ENCODE peak calls at places on chromosomes 11 and 22, in seven cellular contexts. X is HCT116, E is SK-N-SH, K is K562, Z is H1, O is HepG2, H is GM12878. B is an unnamed sample.

GRCh38 chr11:65316311-65316978 is 1.8 kb downstream of the CDC42EP2 start:
- DNase-seq in X (no peak), E (no peak), K (no peak), Z (no peak), O (no peak), H (no peak), B (no peak)

GRCh38 chr11:21446939-21447590 is 745.8 kb upstream of the ANO5 start:
- DNase-seq in X (no peak), E (no peak), K (no peak), Z (no peak), O (no peak), H (no peak), B (no peak)

GRCh38 chr11:8719260-8720190 is 36.9 kb downstream of the RPL27A start:
- DNase-seq in X (peak; percentile 76), E (no peak), K (no peak), Z (no peak), O (peak; percentile 48), H (no peak), B (no peak)

GRCh38 chr11:7603031-7603781 is 70.1 kb downstream of the CYB5R2 start:
- DNase-seq in X (no peak), E (no peak), K (no peak), Z (no peak), O (no peak), H (no peak), B (no peak)

GRCh38 chr11:60389279-60389910 is 6.9 kb upstream of the MS4A14 start:
- DNase-seq in X (no peak), E (no peak), K (no peak), Z (no peak), O (no peak), H (peak; percentile 71), B (no peak)

GRCh38 chr11:46120711-46121327 is 435 bp downstream of the PHF21A start:
- DNase-seq in X (no peak), E (peak; percentile 73), K (peak; percentile 26), Z (peak; percentile 64), O (peak; percentile 41), H (no peak), B (peak; percentile 85)

GRCh38 chr11:68970921-68971636 is 9.7 kb downstream of the MRGPRD start:
- DNase-seq in X (no peak), E (no peak), K (no peak), Z (no peak), O (no peak), H (no peak), B (no peak)

GRCh38 chr11:72864692-72865655 is 50.8 kb downstream of the ATG16L2 start:
- DNase-seq in X (no peak), E (peak; percentile 49), K (no peak), Z (no peak), O (no peak), H (no peak), B (no peak)

GRCh38 chr22:49657275-49657973 is 170.2 kb downstream of the BRD1 start:
- DNase-seq in X (peak; percentile 71), E (no peak), K (peak; percentile 68), Z (no peak), O (no peak), H (peak; percentile 67), B (no peak)

GRCh38 chr22:47201186-47201995 is 438.9 kb downstream of the TBC1D22A start:
- DNase-seq in X (no peak), E (no peak), K (no peak), Z (peak; percentile 8), O (no peak), H (no peak), B (no peak)

GRCh38 chr22:49721211-49721763 is 106.4 kb downstream of the BRD1 start:
- DNase-seq in X (no peak), E (no peak), K (no peak), Z (no peak), O (no peak), H (no peak), B (no peak)

GRCh38 chr11:46361283-46362145 is 14.3 kb downstream of the DGKZ start:
- DNase-seq in X (no peak), E (peak; percentile 88), K (peak; percentile 50), Z (no peak), O (no peak), H (peak; percentile 44), B (no peak)

GRCh38 chr11:64146036-64146943 is 19.6 kb downstream of the MACROD1 start:
- DNase-seq in X (peak; percentile 24), E (peak; percentile 87), K (peak; percentile 87), Z (peak; percentile 90), O (peak; percentile 54), H (no peak), B (peak; percentile 70)

GRCh38 chr11:72432347-72433287 is 1.7 kb downstream of the CLPB start:
- DNase-seq in X (no peak), E (no peak), K (no peak), Z (no peak), O (peak; percentile 76), H (no peak), B (no peak)

GRCh38 chr11:44622190-44622650 is 56.8 kb downstream of the CD82 start:
- DNase-seq in X (no peak), E (no peak), K (no peak), Z (peak; percentile 38), O (no peak), H (no peak), B (no peak)

GRCh38 chr11:6067502-6067901 is 36.9 kb upstream of the OR56A1 start:
- DNase-seq in X (no peak), E (no peak), K (no peak), Z (no peak), O (no peak), H (no peak), B (no peak)

GRCh38 chr11:10455637-10456487 is 798 bp downstream of the AMPD3 start:
- DNase-seq in X (peak; percentile 26), E (peak; percentile 78), K (peak; percentile 63), Z (peak; percentile 52), O (peak; percentile 25), H (peak; percentile 43), B (no peak)

GRCh38 chr11:76604081-76604601 is 66.4 kb downstream of the LRRC32 start:
- DNase-seq in X (no peak), E (peak; percentile 30), K (no peak), Z (peak; percentile 40), O (no peak), H (no peak), B (no peak)

GRCh38 chr11:76119779-76120178 is 86.5 kb downstream of the WNT11 start:
- DNase-seq in X (no peak), E (no peak), K (no peak), Z (no peak), O (no peak), H (no peak), B (no peak)

GRCh38 chr11:81644239-81644840 is 1089.3 kb downstream of the FAM181B start:
- DNase-seq in X (peak; percentile 4), E (peak; percentile 33), K (peak; percentile 53), Z (no peak), O (peak; percentile 60), H (no peak), B (peak; percentile 70)

GRCh38 chr11:1522081-1522424 is 35.5 kb upstream of the MOB2 start:
- DNase-seq in X (no peak), E (no peak), K (no peak), Z (no peak), O (no peak), H (no peak), B (no peak)

GRCh38 chr11:120334894-120335462 is 1.2 kb upstream of the ARHGEF12 start:
- DNase-seq in X (no peak), E (peak; percentile 59), K (peak; percentile 57), Z (peak; percentile 67), O (peak; percentile 74), H (peak; percentile 69), B (peak; percentile 92)

GRCh38 chr22:43658823-43659222 is 153.3 kb downstream of the EFCAB6 start:
- DNase-seq in X (no peak), E (no peak), K (no peak), Z (peak; percentile 56), O (no peak), H (no peak), B (no peak)

GRCh38 chr11:134658481-134659080 is 246.5 kb upstream of the B3GAT1 start:
- DNase-seq in X (no peak), E (no peak), K (no peak), Z (peak; percentile 30), O (no peak), H (no peak), B (no peak)

GRCh38 chr22:28112548-28113043 is 193.5 kb upstream of the PITPNB start:
- DNase-seq in X (peak; percentile 48), E (peak; percentile 47), K (peak; percentile 37), Z (no peak), O (peak; percentile 25), H (no peak), B (peak; percentile 48)

GRCh38 chr11:76588455-76589325 is 81.9 kb downstream of the LRRC32 start:
- DNase-seq in X (no peak), E (peak; percentile 10), K (no peak), Z (no peak), O (no peak), H (no peak), B (no peak)

GRCh38 chr22:44067033-44067432 is 42.9 kb downstream of the PARVB start:
- DNase-seq in X (no peak), E (no peak), K (no peak), Z (no peak), O (no peak), H (no peak), B (no peak)

GRCh38 chr11:128790200-128790599 is 76.9 kb downstream of the KCNJ1 start:
- DNase-seq in X (no peak), E (no peak), K (no peak), Z (no peak), O (no peak), H (no peak), B (no peak)
- TF ChIP-seq JUND in X (no peak), E (peak; percentile 1), K (no peak), Z (no peak), O (no peak), H (no peak), B (no peak)

DNA sequence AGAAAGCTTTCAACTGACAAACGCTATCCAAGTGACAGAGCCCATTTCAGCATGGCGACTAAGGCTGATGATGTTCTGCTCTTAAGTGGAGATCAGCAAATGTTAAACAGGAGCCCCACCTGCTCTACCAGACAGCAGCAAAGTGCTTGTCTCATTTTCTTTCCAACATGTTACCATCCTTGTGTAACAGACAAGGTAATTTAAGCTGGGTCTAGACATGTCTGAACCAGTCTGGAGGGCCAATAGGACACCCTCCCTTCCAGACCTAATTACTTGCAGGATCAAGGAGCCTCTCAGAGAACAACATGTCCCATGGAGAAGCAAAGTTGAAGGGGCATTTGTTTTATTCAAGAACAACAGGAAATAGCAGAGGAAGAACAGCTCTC is 3.9 kb upstream of the LMO2 start:
- DNase-seq in X (no peak), E (no peak), K (no peak), Z (no peak), O (no peak), H (no peak), B (no peak)
- TF ChIP-seq JUND in X (no peak), E (no peak), K (no peak), Z (no peak), O (no peak), H (no peak), B (no peak)

GRCh38 chr22:26884921-26885320 is 227.5 kb downstream of the MIAT start:
- DNase-seq in X (no peak), E (no peak), K (no peak), Z (peak; percentile 32), O (no peak), H (no peak), B (peak; percentile 67)
- TF ChIP-seq JUND in X (no peak), E (no peak), K (no peak), Z (no peak), O (no peak), H (no peak), B (no peak)

DNA sequence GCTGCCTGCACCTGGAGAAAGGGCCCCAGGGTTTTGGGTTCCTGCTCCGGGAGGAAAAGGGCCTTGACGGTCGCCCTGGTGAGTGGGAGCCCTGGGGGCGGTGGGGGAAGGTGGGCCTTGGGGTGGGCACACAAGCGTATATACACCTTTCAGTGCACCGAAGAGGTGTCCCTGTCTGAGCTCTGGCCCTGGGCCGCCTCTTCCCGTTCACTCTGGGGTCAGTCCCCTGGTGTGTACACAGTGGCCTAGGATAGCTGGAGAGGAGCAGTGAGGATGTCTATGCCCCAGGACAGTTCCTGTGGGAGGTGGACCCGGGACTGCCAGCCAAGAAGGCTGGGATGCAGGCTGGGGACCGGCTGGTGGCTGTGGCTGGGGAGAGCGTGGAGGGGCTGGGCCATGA is 2.8 kb downstream of the NHERF4 start:
- DNase-seq in X (no peak), E (peak; percentile 20), K (no peak), Z (no peak), O (no peak), H (no peak), B (no peak)
- TF ChIP-seq JUND in X (no peak), E (no peak), K (no peak), Z (no peak), O (no peak), H (no peak), B (no peak)

B was measured in T47D.